ENCODE peak calls at places on chromosome 4, in eight cellular contexts. E is Peyer's patch, W is A673, U is neural progenitor cell, T is suprapubic skin, C is MM.1S, A is bronchial epithelial cell, I is GM23338. V is an unnamed sample.

GRCh38 chr4:148442830-148443549 is 776 bp upstream of the NR3C2 start:
- DNase-seq in E (no peak), W (peak; percentile 35), U (no peak), T (no peak), C (no peak), A (no peak), I (no peak), V (no peak)

GRCh38 chr4:148852092-148852699 is 410.0 kb upstream of the NR3C2 start:
- DNase-seq in E (peak; percentile 56), W (peak; percentile 15), U (no peak), T (no peak), C (no peak), A (peak; percentile 67), I (no peak), V (no peak)

GRCh38 chr4:4398430-4398829 is 11.5 kb downstream of the NSG1 start:
- DNase-seq in E (no peak), W (no peak), U (no peak), T (no peak), C (no peak), A (no peak), I (no peak), V (no peak)

GRCh38 chr4:148800943-148801342 is 358.7 kb upstream of the NR3C2 start:
- DNase-seq in E (no peak), W (peak; percentile 79), U (no peak), T (no peak), C (no peak), A (no peak), I (no peak), V (no peak)

GRCh38 chr4:111838406-111838930 is 306.8 kb upstream of the FAM241A start:
- DNase-seq in E (no peak), W (no peak), U (no peak), T (no peak), C (no peak), A (no peak), I (no peak), V (no peak)

GRCh38 chr4:52780206-52780605 is 29.0 kb upstream of the ERVMER34-1 start:
- DNase-seq in E (no peak), W (no peak), U (no peak), T (no peak), C (no peak), A (peak; percentile 21), I (no peak), V (no peak)

GRCh38 chr4:183408791-183409190 is 35.6 kb upstream of the CDKN2AIP start:
- DNase-seq in E (peak; percentile 73), W (peak; percentile 32), U (no peak), T (peak; percentile 25), C (no peak), A (no peak), I (no peak), V (no peak)

GRCh38 chr4:47085661-47086060 is 54.3 kb downstream of the GABRB1 start:
- DNase-seq in E (no peak), W (no peak), U (no peak), T (no peak), C (no peak), A (no peak), I (no peak), V (no peak)

GRCh38 chr4:53914313-53915016 is 149.9 kb downstream of the CHIC2 start:
- DNase-seq in E (no peak), W (no peak), U (no peak), T (no peak), C (no peak), A (peak; percentile 99), I (no peak), V (no peak)

GRCh38 chr4:176319237-176319703 is 496 bp upstream of the SPCS3 start:
- DNase-seq in E (no peak), W (no peak), U (no peak), T (no peak), C (no peak), A (no peak), I (no peak), V (no peak)

GRCh38 chr4:121873604-121874003 is 3.3 kb upstream of the BBS7 start:
- DNase-seq in E (no peak), W (no peak), U (no peak), T (no peak), C (peak; percentile 67), A (no peak), I (no peak), V (peak; percentile 1)

GRCh38 chr4:170651786-170652185 is 562.0 kb upstream of the AADAT start:
- DNase-seq in E (no peak), W (no peak), U (no peak), T (no peak), C (no peak), A (no peak), I (no peak), V (no peak)

GRCh38 chr4:82099863-82100579 is 273.8 kb downstream of the HNRNPD start:
- DNase-seq in E (no peak), W (no peak), U (no peak), T (no peak), C (no peak), A (peak; percentile 8), I (no peak), V (no peak)

GRCh38 chr4:153140294-153140693 is 63.9 kb upstream of the TRIM2 start:
- DNase-seq in E (no peak), W (no peak), U (no peak), T (no peak), C (no peak), A (no peak), I (no peak), V (no peak)

GRCh38 chr4:153141238-153141637 is 63.0 kb upstream of the TRIM2 start:
- DNase-seq in E (no peak), W (no peak), U (no peak), T (no peak), C (no peak), A (no peak), I (no peak), V (no peak)

GRCh38 chr4:153138736-153139135 is 65.5 kb upstream of the TRIM2 start:
- DNase-seq in E (no peak), W (peak; percentile 65), U (no peak), T (no peak), C (no peak), A (no peak), I (no peak), V (no peak)

GRCh38 chr4:153137677-153138630 is 66.3 kb upstream of the TRIM2 start:
- DNase-seq in E (no peak), W (no peak), U (no peak), T (no peak), C (no peak), A (no peak), I (no peak), V (no peak)

GRCh38 chr4:153137168-153137567 is 67.1 kb upstream of the TRIM2 start:
- DNase-seq in E (no peak), W (peak; percentile 69), U (no peak), T (no peak), C (no peak), A (peak; percentile 83), I (no peak), V (no peak)
- H3K4me3 ChIP-seq in E (no peak overlapping the region), W (no peak overlapping the region), U (no peak overlapping the region), T (no peak overlapping the region), C (no peak overlapping the region), A (no peak overlapping the region), I (no peak overlapping the region), V (no peak overlapping the region)

GRCh38 chr4:31791666-31792065 is 1071.5 kb downstream of the PCDH7 start:
- DNase-seq in E (no peak), W (no peak), U (peak; percentile 18), T (no peak), C (no peak), A (no peak), I (no peak), V (no peak)

GRCh38 chr4:31788676-31789075 is 1068.5 kb downstream of the PCDH7 start:
- DNase-seq in E (no peak), W (peak; percentile 10), U (peak; percentile 78), T (no peak), C (no peak), A (no peak), I (peak; percentile 3), V (no peak)

GRCh38 chr4:31793907-31794306 is 1073.7 kb downstream of the PCDH7 start:
- DNase-seq in E (no peak), W (no peak), U (no peak), T (no peak), C (no peak), A (no peak), I (peak; percentile 7), V (no peak)
- TF ChIP-seq CTCF in E (no peak), W (peak; percentile 43), U (peak; percentile 42), T (no peak), C (no peak), A (no peak), I (no peak), V (no peak)

GRCh38 chr4:163332526-163333405 is at the start of gene NPY1R:
- DNase-seq in E (peak; percentile 71), W (peak; percentile 91), U (peak; percentile 90), T (peak; percentile 71), C (peak; percentile 76), A (peak; percentile 69), I (peak; percentile 89), V (peak; percentile 21)
- H3K4me3 ChIP-seq in E (peak within 1 kb of the TSS; percentile 15), W (peak within 1 kb of the TSS; percentile 75), U (peak within 1 kb of the TSS; percentile 62), T (peak within 1 kb of the TSS; percentile 58), C (peak within 1 kb of the TSS; percentile 76), A (peak within 1 kb of the TSS; percentile 36), I (peak within 1 kb of the TSS; percentile 92), V (peak within 1 kb of the TSS; percentile 38)

GRCh38 chr4:136301773-136302172 is 1230.5 kb downstream of the PCDH18 start:
- DNase-seq in E (no peak), W (no peak), U (no peak), T (no peak), C (no peak), A (no peak), I (no peak), V (no peak)
- TF ChIP-seq CTCF in E (no peak), W (no peak), U (no peak), T (no peak), C (no peak), A (no peak), I (no peak), V (no peak)